ENCODE peak calls at places on chromosomes 11 and 22, in four cellular contexts. G, V, R and O are unnamed samples.

GRCh38 chr11:66331542-66332370 is 4.5 kb downstream of the RIN1 start:
- DNase-seq in V (no peak), G (no peak), R (no peak), O (no peak)

GRCh38 chr22:25049770-25050169 is 97.3 kb downstream of the KIAA1671 start:
- DNase-seq in G (no peak), R (no peak), V (no peak), O (no peak)

GRCh38 chr22:27318516-27318915 is 483.0 kb downstream of the MN1 start:
- DNase-seq in V (no peak), G (peak; percentile 87), R (no peak), O (no peak)

GRCh38 chr22:23803001-23803819 is 16.4 kb downstream of the SMARCB1 start:
- DNase-seq in G (no peak), R (no peak), V (no peak), O (no peak)

GRCh38 chr11:18771266-18772035 is 20.1 kb downstream of the PTPN5 start:
- DNase-seq in R (no peak), V (no peak), G (no peak), O (no peak)

GRCh38 chr11:134231958-134232674 is 7.6 kb downstream of the VPS26B start:
- DNase-seq in G (no peak), V (peak; percentile 38), R (no peak), O (no peak)

GRCh38 chr22:43921361-43921760 is 2.2 kb upstream of the PNPLA3 start:
- DNase-seq in V (no peak), R (no peak), G (no peak), O (no peak)

GRCh38 chr22:45261407-45262088 is 20.9 kb upstream of the KIAA0930 start:
- DNase-seq in G (no peak), R (no peak), V (no peak), O (no peak)

GRCh38 chr11:48005133-48005532 is 24.8 kb downstream of the PTPRJ start:
- DNase-seq in V (no peak), G (no peak), R (no peak), O (no peak)

GRCh38 chr11:75831915-75832502 is 17.0 kb downstream of the UVRAG start:
- DNase-seq in R (no peak), V (no peak), G (no peak), O (no peak)

GRCh38 chr22:25903294-25903693 is 161.3 kb downstream of the MYO18B start:
- DNase-seq in R (no peak), G (no peak), V (peak; percentile 46), O (no peak)

GRCh38 chr11:21888814-21889213 is 304.1 kb upstream of the ANO5 start:
- DNase-seq in R (no peak), G (no peak), V (no peak), O (no peak)

GRCh38 chr11:93493252-93493897 is 49.8 kb downstream of the SMCO4 start:
- DNase-seq in R (no peak), V (no peak), G (no peak), O (no peak)

GRCh38 chr22:46666577-46667244 is 46.5 kb downstream of the GRAMD4 start:
- DNase-seq in R (no peak), V (no peak), G (no peak), O (no peak)

GRCh38 chr22:38948181-38948940 is 9.0 kb upstream of the APOBEC3A start:
- DNase-seq in G (no peak), V (no peak), R (no peak), O (no peak)

GRCh38 chr11:73647459-73648100 is 1.2 kb downstream of the PLEKHB1 start:
- DNase-seq in R (peak; percentile 87), V (peak; percentile 90), G (no peak), O (peak; percentile 30)

GRCh38 chr11:57394203-57394602 is 3.8 kb upstream of the PRG2 start:
- DNase-seq in V (no peak), G (no peak), R (no peak), O (no peak)

GRCh38 chr11:340539-341512 is 20.2 kb upstream of the IFITM3 start:
- DNase-seq in V (no peak), R (no peak), G (no peak), O (no peak)

GRCh38 chr11:128779036-128779435 is 85.2 kb downstream of the FLI1 start:
- DNase-seq in R (no peak), G (peak; percentile 76), V (no peak), O (no peak)

GRCh38 chr11:128789497-128790080 is 77.5 kb downstream of the KCNJ1 start:
- DNase-seq in V (no peak), G (no peak), R (no peak), O (no peak)

GRCh38 chr11:128786507-128786906 is 80.6 kb downstream of the KCNJ1 start:
- DNase-seq in R (no peak), G (no peak), V (no peak), O (no peak)

GRCh38 chr11:128783513-128783912 is 83.6 kb downstream of the KCNJ1 start:
- DNase-seq in G (no peak), R (no peak), V (no peak), O (no peak)

GRCh38 chr11:128784059-128784804 is 82.9 kb downstream of the KCNJ1 start:
- DNase-seq in R (no peak), G (no peak), V (no peak), O (no peak)
- H3K4me3 ChIP-seq in R (no peak overlapping the region), G (no peak overlapping the region), V (no peak overlapping the region), O (no peak overlapping the region)

GRCh38 chr11:131027501-131027900 is 111.2 kb upstream of the SNX19 start:
- DNase-seq in R (no peak), G (no peak), V (no peak), O (no peak)
- H3K4me3 ChIP-seq in R (no peak overlapping the region), G (no peak overlapping the region), V (no peak overlapping the region), O (no peak overlapping the region)

DNA sequence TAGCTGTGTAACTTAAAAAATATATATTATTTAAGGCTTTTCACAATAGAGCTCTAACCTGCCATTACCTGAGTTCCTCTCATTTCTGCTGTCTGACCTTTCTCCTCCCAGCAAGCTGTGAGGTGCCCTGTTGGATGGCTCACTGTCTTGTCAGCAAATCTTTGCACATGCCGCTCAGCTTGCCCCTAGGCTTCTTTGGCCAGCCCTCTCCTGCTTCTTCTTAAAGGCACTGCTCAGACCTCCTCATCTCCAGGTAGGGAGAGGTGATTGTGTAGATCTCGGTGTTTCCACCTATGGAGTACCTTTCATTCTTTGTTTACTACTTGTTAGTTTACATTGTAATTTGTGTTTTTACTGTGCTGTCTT is 96.5 kb downstream of the EXT2 start:
- DNase-seq in R (no peak), V (no peak), G (no peak), O (no peak)
- H3K4me3 ChIP-seq in R (no peak overlapping the region), V (no peak overlapping the region), G (no peak overlapping the region), O (no peak overlapping the region)

DNA sequence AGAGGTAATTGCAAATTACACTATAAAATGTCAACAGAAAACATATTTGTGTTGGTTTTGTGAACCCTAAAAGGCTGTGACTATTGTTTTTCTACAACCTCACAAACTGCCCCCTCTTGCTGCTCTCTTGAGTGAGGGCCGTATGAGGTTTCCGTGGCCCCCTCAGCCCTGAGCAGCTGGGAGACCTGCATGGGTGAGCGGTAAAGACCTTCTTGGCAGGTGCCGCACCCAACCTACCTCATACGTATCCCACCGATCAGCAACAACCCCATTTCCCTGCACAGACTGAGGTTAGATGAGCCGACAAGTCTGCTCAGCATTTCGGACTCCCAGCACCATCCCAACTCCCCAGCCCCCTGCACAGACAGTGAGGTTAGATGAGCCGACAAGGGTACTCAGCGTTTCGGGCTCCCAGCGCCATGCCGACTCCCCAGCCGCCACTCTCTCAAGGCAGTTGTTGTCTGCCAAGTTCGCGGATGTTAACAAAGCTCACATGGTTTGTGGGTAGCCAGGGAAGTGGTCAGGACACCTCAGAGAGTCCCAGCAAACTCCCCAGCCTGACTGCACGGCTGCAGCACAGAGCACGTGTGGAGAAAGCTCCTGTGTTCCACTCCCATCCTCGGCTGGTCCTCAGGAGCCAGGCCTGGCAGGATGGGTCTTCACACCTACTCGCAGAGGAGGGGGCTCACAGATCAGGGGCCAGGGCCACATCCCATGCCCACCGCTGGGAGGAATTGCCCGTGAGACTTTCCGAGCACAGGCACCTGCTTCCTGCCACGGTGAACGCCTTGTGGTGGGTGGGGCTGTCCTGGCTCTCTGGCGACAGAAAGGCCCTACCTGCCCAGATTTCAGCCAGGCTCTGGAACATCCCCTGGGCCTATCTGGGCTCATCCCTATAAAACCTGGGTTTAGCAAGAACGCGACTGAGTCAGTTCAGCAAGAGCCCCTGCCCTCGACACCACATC is 502.9 kb downstream of the BRD1 start:
- DNase-seq in R (no peak), G (no peak), V (no peak), O (no peak)
- H3K4me3 ChIP-seq in R (no peak overlapping the region), G (no peak overlapping the region), V (no peak overlapping the region), O (no peak overlapping the region)

GRCh38 chr22:48949375-48950149 is 878.1 kb downstream of the BRD1 start:
- DNase-seq in G (no peak), V (no peak), R (no peak), O (no peak)

GRCh38 chr22:48945621-48946458 is 881.8 kb downstream of the BRD1 start:
- DNase-seq in R (no peak), G (no peak), V (no peak), O (no peak)

GRCh38 chr22:48944756-48945620 is 882.7 kb downstream of the BRD1 start:
- DNase-seq in R (no peak), V (no peak), G (no peak), O (no peak)

GRCh38 chr22:48948575-48949170 is 879.0 kb downstream of the BRD1 start:
- DNase-seq in R (no peak), G (no peak), V (no peak), O (no peak)

DNA sequence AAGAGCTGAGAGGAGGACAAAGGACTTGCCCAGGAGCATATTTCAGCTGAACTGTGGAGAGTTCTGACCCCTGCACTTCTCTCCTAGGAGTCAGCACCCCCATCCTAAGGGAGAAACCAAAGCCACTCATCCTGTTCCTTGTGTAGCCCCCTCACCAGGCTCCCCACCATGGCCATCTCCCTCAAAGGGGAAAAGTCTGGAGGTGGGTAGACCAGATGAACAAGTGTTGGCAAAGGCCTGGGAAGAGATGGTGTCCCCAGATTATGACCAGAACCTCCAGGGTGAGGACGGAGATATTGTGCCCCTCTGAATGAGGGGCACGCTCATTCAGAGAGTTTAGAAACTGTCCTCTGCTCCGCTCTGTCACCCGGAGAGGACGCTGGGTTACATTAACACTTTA is 880.0 kb downstream of the BRD1 start:
- DNase-seq in R (no peak), G (no peak), V (no peak), O (no peak)
- H3K4me3 ChIP-seq in R (no peak overlapping the region), G (no peak overlapping the region), V (no peak overlapping the region), O (no peak overlapping the region)

GRCh38 chr11:7605544-7605943 is 67.8 kb downstream of the CYB5R2 start:
- DNase-seq in V (no peak), R (no peak), G (no peak), O (no peak)
- H3K4me3 ChIP-seq in V (no peak overlapping the region), R (no peak overlapping the region), G (no peak overlapping the region), O (no peak overlapping the region)